ENCODE peak calls at places on chromosomes 12 and 14, in seven cellular contexts. One of them, this sample, is unnamed.
A peak's percentile ranks its signal among the peaks of the same experiment; 100 is the strongest.

GRCh38 chr12:25699454-25699853 is 146.4 kb upstream of the LMNTD1 start:
- DNase-seq in prostate gland: no peak
- DNase-seq in activated CD8-positive, alpha-beta memory T cell treated with anti-CD3 and anti-CD28 coated beads for 24 hours: no peak
- DNase-seq in NB4: no peak
- DNase-seq in stomach: no peak
- DNase-seq in NAMALWA: no peak
- DNase-seq in stimulated activated naive CD8-positive, alpha-beta T cell treated with anti-CD3 and anti-CD28 coated beads, Interleukin-15, Interleukin-2, amounts not matched to agents 100 U/mL and 50 U/mL, for 24 hours: no peak
- DNase-seq in this sample: no peak

GRCh38 chr12:2664721-2665577 is 129.8 kb upstream of the FKBP4 start:
- DNase-seq in prostate gland: no peak
- DNase-seq in NAMALWA: no peak
- DNase-seq in stomach: no peak
- DNase-seq in stimulated activated naive CD8-positive, alpha-beta T cell treated with anti-CD3 and anti-CD28 coated beads, Interleukin-15, Interleukin-2, amounts not matched to agents 100 U/mL and 50 U/mL, for 24 hours: no peak
- DNase-seq in activated CD8-positive, alpha-beta memory T cell treated with anti-CD3 and anti-CD28 coated beads for 24 hours: no peak
- DNase-seq in NB4: no peak
- DNase-seq in this sample: no peak

GRCh38 chr12:111642681-111643427 is 42.9 kb downstream of the BRAP start:
- DNase-seq in prostate gland: no peak
- DNase-seq in activated CD8-positive, alpha-beta memory T cell treated with anti-CD3 and anti-CD28 coated beads for 24 hours: no peak
- DNase-seq in stimulated activated naive CD8-positive, alpha-beta T cell treated with anti-CD3 and anti-CD28 coated beads, Interleukin-15, Interleukin-2, amounts not matched to agents 100 U/mL and 50 U/mL, for 24 hours: no peak
- DNase-seq in NAMALWA: no peak
- DNase-seq in NB4: no peak
- DNase-seq in stomach: no peak
- DNase-seq in this sample: no peak

GRCh38 chr14:54175298-54175942 is 218.8 kb upstream of the BMP4 start:
- DNase-seq in NAMALWA: peak; percentile 66
- DNase-seq in NB4: peak; percentile 61
- DNase-seq in stimulated activated naive CD8-positive, alpha-beta T cell treated with anti-CD3 and anti-CD28 coated beads, Interleukin-15, Interleukin-2, amounts not matched to agents 100 U/mL and 50 U/mL, for 24 hours: peak; percentile 60
- DNase-seq in prostate gland: peak; percentile 59
- DNase-seq in stomach: peak; percentile 74
- DNase-seq in activated CD8-positive, alpha-beta memory T cell treated with anti-CD3 and anti-CD28 coated beads for 24 hours: peak; percentile 64
- DNase-seq in this sample: no peak

GRCh38 chr14:71266994-71267636 is 359.9 kb downstream of the PCNX1 start:
- DNase-seq in stomach: no peak
- DNase-seq in prostate gland: no peak
- DNase-seq in NAMALWA: no peak
- DNase-seq in stimulated activated naive CD8-positive, alpha-beta T cell treated with anti-CD3 and anti-CD28 coated beads, Interleukin-15, Interleukin-2, amounts not matched to agents 100 U/mL and 50 U/mL, for 24 hours: no peak
- DNase-seq in NB4: peak; percentile 19
- DNase-seq in activated CD8-positive, alpha-beta memory T cell treated with anti-CD3 and anti-CD28 coated beads for 24 hours: no peak
- DNase-seq in this sample: no peak

GRCh38 chr14:37512173-37512572 is 82.9 kb downstream of the FOXA1 start:
- DNase-seq in stimulated activated naive CD8-positive, alpha-beta T cell treated with anti-CD3 and anti-CD28 coated beads, Interleukin-15, Interleukin-2, amounts not matched to agents 100 U/mL and 50 U/mL, for 24 hours: no peak
- DNase-seq in activated CD8-positive, alpha-beta memory T cell treated with anti-CD3 and anti-CD28 coated beads for 24 hours: no peak
- DNase-seq in stomach: no peak
- DNase-seq in NB4: no peak
- DNase-seq in prostate gland: no peak
- DNase-seq in NAMALWA: no peak
- DNase-seq in this sample: no peak

GRCh38 chr14:94543450-94544123 is 17.7 kb upstream of the SERPINA4 start:
- DNase-seq in prostate gland: peak; percentile 24
- DNase-seq in activated CD8-positive, alpha-beta memory T cell treated with anti-CD3 and anti-CD28 coated beads for 24 hours: no peak
- DNase-seq in stimulated activated naive CD8-positive, alpha-beta T cell treated with anti-CD3 and anti-CD28 coated beads, Interleukin-15, Interleukin-2, amounts not matched to agents 100 U/mL and 50 U/mL, for 24 hours: no peak
- DNase-seq in NAMALWA: no peak
- DNase-seq in NB4: no peak
- DNase-seq in stomach: no peak
- DNase-seq in this sample: no peak

GRCh38 chr14:79091381-79091963 is 921.3 kb downstream of the NRXN3 start:
- DNase-seq in stomach: no peak
- DNase-seq in activated CD8-positive, alpha-beta memory T cell treated with anti-CD3 and anti-CD28 coated beads for 24 hours: no peak
- DNase-seq in prostate gland: no peak
- DNase-seq in stimulated activated naive CD8-positive, alpha-beta T cell treated with anti-CD3 and anti-CD28 coated beads, Interleukin-15, Interleukin-2, amounts not matched to agents 100 U/mL and 50 U/mL, for 24 hours: no peak
- DNase-seq in NB4: no peak
- DNase-seq in NAMALWA: no peak
- DNase-seq in this sample: no peak

GRCh38 chr14:68787235-68787727 is 5.6 kb downstream of the ZFP36L1 start:
- DNase-seq in stomach: peak; percentile 44
- DNase-seq in NB4: no peak
- DNase-seq in activated CD8-positive, alpha-beta memory T cell treated with anti-CD3 and anti-CD28 coated beads for 24 hours: peak; percentile 75
- DNase-seq in prostate gland: no peak
- DNase-seq in stimulated activated naive CD8-positive, alpha-beta T cell treated with anti-CD3 and anti-CD28 coated beads, Interleukin-15, Interleukin-2, amounts not matched to agents 100 U/mL and 50 U/mL, for 24 hours: peak; percentile 43
- DNase-seq in NAMALWA: no peak
- DNase-seq in this sample: peak; percentile 92

GRCh38 chr12:79020106-79020505 is 155.5 kb downstream of the SYT1 start:
- DNase-seq in NB4: no peak
- DNase-seq in activated CD8-positive, alpha-beta memory T cell treated with anti-CD3 and anti-CD28 coated beads for 24 hours: no peak
- DNase-seq in stimulated activated naive CD8-positive, alpha-beta T cell treated with anti-CD3 and anti-CD28 coated beads, Interleukin-15, Interleukin-2, amounts not matched to agents 100 U/mL and 50 U/mL, for 24 hours: no peak
- DNase-seq in stomach: no peak
- DNase-seq in prostate gland: no peak
- DNase-seq in NAMALWA: no peak
- DNase-seq in this sample: no peak

GRCh38 chr14:67457782-67458181 is 30.7 kb downstream of the TMEM229B start:
- DNase-seq in NAMALWA: no peak
- DNase-seq in NB4: no peak
- DNase-seq in stimulated activated naive CD8-positive, alpha-beta T cell treated with anti-CD3 and anti-CD28 coated beads, Interleukin-15, Interleukin-2, amounts not matched to agents 100 U/mL and 50 U/mL, for 24 hours: no peak
- DNase-seq in prostate gland: peak; percentile 43
- DNase-seq in activated CD8-positive, alpha-beta memory T cell treated with anti-CD3 and anti-CD28 coated beads for 24 hours: no peak
- DNase-seq in stomach: peak; percentile 31
- DNase-seq in this sample: no peak

GRCh38 chr12:92055877-92056276 is 89.8 kb downstream of the BTG1 start:
- DNase-seq in activated CD8-positive, alpha-beta memory T cell treated with anti-CD3 and anti-CD28 coated beads for 24 hours: no peak
- DNase-seq in NB4: no peak
- DNase-seq in stimulated activated naive CD8-positive, alpha-beta T cell treated with anti-CD3 and anti-CD28 coated beads, Interleukin-15, Interleukin-2, amounts not matched to agents 100 U/mL and 50 U/mL, for 24 hours: no peak
- DNase-seq in prostate gland: peak; percentile 56
- DNase-seq in stomach: peak; percentile 62
- DNase-seq in NAMALWA: no peak
- DNase-seq in this sample: no peak

GRCh38 chr12:3777206-3777809 is 24.4 kb upstream of the CRACR2A start:
- DNase-seq in stomach: no peak
- DNase-seq in activated CD8-positive, alpha-beta memory T cell treated with anti-CD3 and anti-CD28 coated beads for 24 hours: no peak
- DNase-seq in NAMALWA: peak; percentile 67
- DNase-seq in stimulated activated naive CD8-positive, alpha-beta T cell treated with anti-CD3 and anti-CD28 coated beads, Interleukin-15, Interleukin-2, amounts not matched to agents 100 U/mL and 50 U/mL, for 24 hours: no peak
- DNase-seq in NB4: peak; percentile 60
- DNase-seq in prostate gland: peak; percentile 53
- DNase-seq in this sample: no peak